ENCODE peak calls at places on chromosomes 4 and X, in four cellular contexts. One of them, this sample, is unnamed.

GRCh38 chrX:133482345-133483041 is 67.2 kb upstream of the GPC4 start:
- DNase-seq in T-helper 9 cell: no peak
- DNase-seq in caudate nucleus: no peak
- DNase-seq in adipocyte: peak; percentile 79
- DNase-seq in this sample: no peak

GRCh38 chrX:79065696-79066095 is 78.8 kb upstream of the GPR174 start:
- DNase-seq in T-helper 9 cell: no peak
- DNase-seq in caudate nucleus: no peak
- DNase-seq in adipocyte: no peak
- DNase-seq in this sample: peak; percentile 1

GRCh38 chr4:106893903-106894302 is 142.2 kb downstream of the DKK2 start:
- DNase-seq in T-helper 9 cell: no peak
- DNase-seq in caudate nucleus: no peak
- DNase-seq in adipocyte: no peak
- DNase-seq in this sample: no peak

GRCh38 chr4:7384929-7385890 is 49.5 kb downstream of the PSAPL1 start:
- DNase-seq in T-helper 9 cell: no peak
- DNase-seq in caudate nucleus: no peak
- DNase-seq in adipocyte: no peak
- DNase-seq in this sample: no peak

GRCh38 chr4:81314196-81314896 is 99.3 kb upstream of the PRKG2 start:
- DNase-seq in T-helper 9 cell: no peak
- DNase-seq in caudate nucleus: no peak
- DNase-seq in adipocyte: peak; percentile 56
- DNase-seq in this sample: no peak

GRCh38 chrX:70754169-70754843 is 154.2 kb downstream of the TEX11 start:
- DNase-seq in T-helper 9 cell: no peak
- DNase-seq in caudate nucleus: no peak
- DNase-seq in adipocyte: no peak
- DNase-seq in this sample: no peak

GRCh38 chrX:2536974-2537373 is 36.2 kb upstream of the DHRSX start:
- DNase-seq in T-helper 9 cell: no peak
- DNase-seq in caudate nucleus: no peak
- DNase-seq in adipocyte: no peak
- DNase-seq in this sample: no peak

GRCh38 chrX:103149652-103150051 is 56.7 kb upstream of the NXF3 start:
- DNase-seq in T-helper 9 cell: no peak
- DNase-seq in caudate nucleus: no peak
- DNase-seq in adipocyte: no peak
- DNase-seq in this sample: no peak